ENCODE peak calls at places on chromosome 22, in five cellular contexts. E, L, W, J and U are unnamed samples.

GRCh38 chr22:29753808-29754657 is 12.8 kb downstream of the ZMAT5 start:
- DNase-seq in E (no peak), L (no peak), W (no peak), J (no peak), U (no peak)

GRCh38 chr22:21865041-21865440 is 2.4 kb downstream of the MAPK1 start:
- DNase-seq in E (no peak), L (peak; percentile 54), W (no peak), J (no peak), U (no peak)

GRCh38 chr22:24398409-24398808 is 29.0 kb upstream of the ADORA2A start:
- DNase-seq in E (no peak), L (no peak), W (no peak), J (no peak), U (no peak)

GRCh38 chr22:29344137-29344536 is 28.6 kb upstream of the RASL10A start:
- DNase-seq in E (no peak), L (peak; percentile 76), W (peak; percentile 12), J (no peak), U (no peak)

GRCh38 chr22:22068025-22068424 is 85.4 kb upstream of the TOP3B start:
- DNase-seq in E (no peak), L (no peak), W (no peak), J (no peak), U (no peak)

GRCh38 chr22:29635734-29636357 is 32.4 kb downstream of the NF2 start:
- DNase-seq in E (peak; percentile 23), L (peak; percentile 60), W (peak; percentile 32), J (peak; percentile 30), U (no peak)

GRCh38 chr22:30763815-30764686 is 69.4 kb downstream of the OSBP2 start:
- DNase-seq in E (no peak), L (peak; percentile 72), W (peak; percentile 70), J (peak; percentile 49), U (peak; percentile 21)

GRCh38 chr22:49638788-49639187 is 188.9 kb downstream of the BRD1 start:
- DNase-seq in E (no peak), L (no peak), W (peak; percentile 7), J (no peak), U (no peak)

GRCh38 chr22:44782286-44782830 is 30.0 kb downstream of the ARHGAP8 start:
- DNase-seq in E (no peak), L (no peak), W (no peak), J (no peak), U (no peak)

GRCh38 chr22:29821790-29822130 is 16.3 kb downstream of the ASCC2 start:
- DNase-seq in E (no peak), L (no peak), W (peak; percentile 21), J (no peak), U (no peak)

GRCh38 chr22:24805790-24806662 is at the start of gene SGSM1:
- DNase-seq in E (no peak), L (peak; percentile 97), W (peak; percentile 25), J (peak; percentile 88), U (peak; percentile 91)

GRCh38 chr22:19811211-19811621 is 43.5 kb downstream of the GNB1L start:
- DNase-seq in E (no peak), L (peak; percentile 32), W (no peak), J (no peak), U (peak; percentile 39)

GRCh38 chr22:48920776-48921241 is 906.9 kb downstream of the BRD1 start:
- DNase-seq in E (no peak), L (no peak), W (no peak), J (no peak), U (no peak)

DNA sequence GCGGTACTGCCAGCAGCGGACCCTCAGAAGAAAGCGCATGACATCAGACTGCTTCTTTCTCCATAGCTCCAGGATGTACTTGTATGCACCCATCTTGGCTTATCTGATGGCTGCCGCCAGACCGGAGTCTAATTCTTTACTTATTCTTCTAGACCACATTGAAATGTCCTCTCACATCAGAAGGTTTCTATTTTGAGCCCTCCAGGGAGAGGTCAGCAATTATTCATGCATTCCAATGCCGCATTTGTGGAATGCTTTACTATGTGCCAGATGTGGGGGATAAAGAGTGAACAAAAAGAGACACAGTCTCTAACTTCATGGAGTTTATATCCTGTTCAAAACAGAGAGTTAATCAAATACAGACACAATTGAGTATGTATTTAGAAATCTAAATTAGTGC is 230.1 kb downstream of the MIAT start:
- DNase-seq in E (no peak), L (no peak), W (no peak), J (no peak), U (no peak)
- TF ChIP-seq JUND in E (no peak), L (peak; percentile 73), W (no peak), J (no peak), U (no peak)

GRCh38 chr22:17638432-17639237 is at the start of gene BCL2L13:
- DNase-seq in E (peak; percentile 57), L (peak; percentile 94), W (peak; percentile 92), J (peak; percentile 96), U (peak; percentile 95)
- TF ChIP-seq EP300 in E (no peak), L (no peak), W (no peak), J (peak; percentile 78), U (no peak)

DNA sequence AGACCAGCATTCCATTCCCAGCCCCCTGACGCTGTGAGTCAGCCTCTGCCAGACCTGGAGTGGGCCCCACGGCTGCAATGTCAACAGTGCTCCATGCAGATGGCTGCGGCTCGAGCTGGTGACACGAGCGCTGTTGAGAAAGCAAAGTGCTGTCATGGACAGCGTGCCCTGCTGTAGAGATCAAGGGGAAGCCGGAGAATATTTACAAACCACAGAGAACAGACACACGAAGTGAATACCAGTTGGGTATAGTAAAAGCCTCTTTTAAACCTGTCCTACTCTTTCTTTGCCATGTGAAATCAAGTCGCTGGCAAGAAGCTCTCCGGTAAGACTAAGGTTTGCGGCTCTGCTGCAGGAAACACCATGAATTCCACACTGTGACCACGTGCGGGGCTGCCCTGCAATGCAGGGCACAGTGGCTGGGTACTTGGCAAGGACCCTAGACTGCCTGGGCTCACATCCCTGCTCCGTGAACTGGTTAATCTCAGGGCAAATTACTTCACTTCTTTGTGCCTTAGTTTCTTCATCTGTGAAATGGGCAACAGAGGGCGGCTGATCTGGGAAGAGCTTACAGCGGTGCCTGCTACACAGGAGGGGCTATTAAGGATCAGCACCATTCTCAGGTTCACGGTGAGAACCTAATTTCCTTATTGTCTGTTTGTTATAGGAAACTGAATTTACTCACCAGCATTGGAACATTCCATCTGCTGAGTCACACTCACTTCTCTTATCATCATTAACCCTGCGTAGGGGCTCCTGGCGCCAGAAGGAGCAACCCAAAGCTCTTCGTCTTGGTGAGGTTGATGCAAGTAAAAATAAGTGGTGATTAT is 27.8 kb upstream of the ELFN2 start:
- DNase-seq in E (no peak), L (no peak), W (peak; percentile 88), J (peak; percentile 47), U (no peak)
- TF ChIP-seq JUND in E (no peak), L (peak; percentile 63), W (peak; percentile 73), J (peak; percentile 43), U (no peak)

GRCh38 chr22:47123827-47124442 is 361.5 kb downstream of the TBC1D22A start:
- DNase-seq in E (no peak), L (no peak), W (no peak), J (no peak), U (no peak)
- TF ChIP-seq EP300 in E (no peak), L (no peak), W (no peak), J (no peak), U (no peak)

GRCh38 chr22:47196881-47197701 is 434.6 kb downstream of the TBC1D22A start:
- DNase-seq in E (no peak), L (no peak), W (no peak), J (no peak), U (no peak)
- TF ChIP-seq JUND in E (no peak), L (no peak), W (no peak), J (no peak), U (no peak)